ENCODE peak calls at places on chromosomes 16 and 17, in five cellular contexts. K, Z, I, B and U are unnamed samples. For H3K4me1, the result is how much of the 10 kb centered on the place peaks cover.

GRCh38 chr17:37768438-37768837 is 23.6 kb upstream of the HNF1B start:
- DNase-seq in K (no peak), Z (no peak), I (no peak), B (no peak), U (no peak)

GRCh38 chr16:506246-506546 is 21.3 kb upstream of the CAPN15 start:
- DNase-seq in K (no peak), Z (no peak), I (no peak), B (no peak), U (no peak)

GRCh38 chr17:50688168-50688719 is 19.5 kb downstream of the ANKRD40 start:
- DNase-seq in K (no peak), Z (no peak), I (no peak), B (peak), U (no peak)

GRCh38 chr16:86018487-86018886 is 119.5 kb downstream of the IRF8 start:
- DNase-seq in K (no peak), Z (no peak), I (no peak), B (no peak), U (no peak)

GRCh38 chr16:67029249-67030096 is 524 bp downstream of the CBFB start:
- DNase-seq in K (no peak), Z (peak), I (peak), B (peak), U (peak)

GRCh38 chr17:70503449-70503848 is 334.1 kb downstream of the KCNJ2 start:
- DNase-seq in K (no peak), Z (no peak), I (no peak), B (no peak), U (no peak)

GRCh38 chr17:17321356-17322025 is 18.3 kb downstream of the NT5M start:
- DNase-seq in K (no peak), Z (no peak), I (no peak), B (no peak), U (no peak)

GRCh38 chr16:89314357-89314756 is 96.9 kb downstream of the ZNF778 start:
- DNase-seq in K (no peak), Z (no peak), I (no peak), B (no peak), U (no peak)

GRCh38 chr17:77127735-77128361 is 12.9 kb upstream of the SEC14L1 start:
- DNase-seq in K (no peak), Z (no peak), I (no peak), B (no peak), U (peak)

GRCh38 chr17:2598166-2598565 is 4.7 kb downstream of the PAFAH1B1 start:
- DNase-seq in K (no peak), Z (no peak), I (no peak), B (no peak), U (no peak)

GRCh38 chr17:2608350-2608913 is 15.0 kb downstream of the PAFAH1B1 start:
- DNase-seq in K (no peak), Z (no peak), I (no peak), B (no peak), U (no peak)

GRCh38 chr17:2602597-2603017 is 9.2 kb downstream of the PAFAH1B1 start:
- DNase-seq in K (no peak), Z (no peak), I (no peak), B (no peak), U (no peak)
- H3K4me1 ChIP-seq in K (under half), Z (under half), I (under half), B (under half), U (half or more)

DNA sequence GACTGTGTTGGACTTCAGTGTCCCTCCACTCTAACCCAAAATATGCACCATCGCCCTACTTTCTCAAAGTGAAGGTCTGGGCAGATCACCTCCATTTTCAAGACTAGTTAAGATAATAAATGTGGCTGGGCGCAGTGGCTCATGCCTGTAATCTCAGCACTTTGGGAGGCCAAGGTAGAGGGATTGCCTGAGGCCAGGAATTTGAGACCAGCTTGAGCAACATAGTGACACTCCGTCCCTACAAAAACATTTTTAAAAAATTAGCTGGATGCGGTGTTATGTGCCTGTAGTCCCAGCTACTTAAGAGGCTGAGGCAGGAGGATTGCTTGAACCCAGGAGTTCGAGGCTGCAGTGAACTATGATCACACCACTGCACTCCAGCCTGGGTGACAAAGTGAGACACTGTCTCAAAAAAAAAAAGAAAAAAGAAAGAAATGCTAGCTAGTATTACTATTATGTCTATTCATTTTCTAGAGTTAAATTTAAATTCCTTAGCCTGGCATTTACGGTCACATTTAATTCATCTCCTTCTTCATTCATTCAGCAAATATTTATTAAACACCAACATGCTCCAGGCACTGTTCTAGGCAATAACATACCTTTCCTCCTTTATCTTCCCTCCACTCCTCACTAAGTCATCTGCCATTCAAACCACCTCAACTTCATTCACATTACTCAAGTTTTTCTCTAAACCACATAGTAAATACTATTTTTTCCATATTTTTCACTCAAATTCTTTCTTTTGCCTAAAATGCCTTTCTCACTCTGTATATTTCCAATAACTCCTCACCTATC is 96.1 kb upstream of the XYLT1 start:
- DNase-seq in K (no peak), Z (no peak), I (no peak), B (no peak), U (no peak)
- H3K4me1 ChIP-seq in K (under half), Z (under half), I (under half), B (under half), U (under half)

DNA sequence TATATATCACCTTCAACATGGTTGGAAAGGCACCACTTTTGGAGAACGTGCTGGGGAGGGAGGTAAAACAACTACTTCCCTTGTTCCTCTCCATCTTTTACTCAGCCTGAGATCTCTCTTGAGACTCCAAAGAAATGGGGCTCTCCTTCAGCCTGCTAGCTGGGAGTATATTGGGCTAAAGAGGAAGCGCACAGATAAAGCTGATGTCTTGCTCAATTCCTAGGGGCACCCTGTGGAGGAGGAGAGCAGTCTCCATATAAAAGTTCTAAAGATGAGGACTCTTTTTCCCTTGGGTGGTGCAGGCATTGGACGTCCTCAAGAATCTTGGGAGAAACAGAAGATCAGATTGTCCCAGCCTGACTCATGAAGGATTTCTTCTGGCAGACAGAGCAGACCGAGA is 4.6 kb upstream of the ETV4 start:
- DNase-seq in K (no peak), Z (no peak), I (no peak), B (no peak), U (no peak)
- H3K4me1 ChIP-seq in K (under half), Z (under half), I (under half), B (under half), U (under half)

GRCh38 chr17:81867952-81868673 is 3.0 kb downstream of the ARHGDIA start:
- DNase-seq in K (peak), Z (no peak), I (no peak), B (no peak), U (no peak)
- H3K4me1 ChIP-seq in K (under half), Z (under half), I (half or more), B (under half), U (under half)